ENCODE peak calls at places on chromosome 11, in seven cellular contexts. K is uterus, W is mucosa of descending colon, M is colonic mucosa, R is cardiac muscle cell, Y is fibroblast of pulmonary artery, F is tibial nerve. Q is an unnamed sample.

GRCh38 chr11:2804189-2804588 is 81.4 kb downstream of the CDKN1C start:
- DNase-seq in K (peak; percentile 7), W (no peak), M (peak; percentile 11), R (no peak), Y (no peak), F (no peak), Q (no peak)

GRCh38 chr11:17544181-17544622 is at the start of gene USH1C:
- DNase-seq in K (no peak), W (peak; percentile 87), M (peak; percentile 83), R (no peak), Y (no peak), F (no peak), Q (no peak)

GRCh38 chr11:44564198-44564597 is 1.3 kb upstream of the CD82 start:
- DNase-seq in K (peak; percentile 39), W (peak; percentile 76), M (peak; percentile 78), R (no peak), Y (no peak), F (no peak), Q (no peak)

GRCh38 chr11:64893194-64894069 is 15.0 kb upstream of the EHD1 start:
- DNase-seq in K (no peak), W (peak; percentile 93), M (peak; percentile 95), R (no peak), Y (no peak), F (no peak), Q (no peak)

GRCh38 chr11:1460994-1461805 is 25.4 kb downstream of the MOB2 start:
- DNase-seq in K (peak; percentile 68), W (no peak), M (peak; percentile 30), R (no peak), Y (no peak), F (no peak), Q (no peak)

GRCh38 chr11:33412231-33412630 is 155.1 kb downstream of the HIPK3 start:
- DNase-seq in K (no peak), W (no peak), M (no peak), R (no peak), Y (no peak), F (no peak), Q (no peak)

GRCh38 chr11:99015634-99016454 is 4.9 kb upstream of the CNTN5 start:
- DNase-seq in K (no peak), W (peak; percentile 22), M (no peak), R (peak; percentile 78), Y (peak; percentile 77), F (peak; percentile 34), Q (peak; percentile 78)

GRCh38 chr11:46265764-46266163 is 11.7 kb upstream of the CREB3L1 start:
- DNase-seq in K (no peak), W (peak; percentile 53), M (peak; percentile 58), R (no peak), Y (no peak), F (no peak), Q (no peak)

GRCh38 chr11:47399860-47400812 is 8.3 kb upstream of the SLC39A13 start:
- DNase-seq in K (peak; percentile 59), W (no peak), M (no peak), R (no peak), Y (no peak), F (no peak), Q (no peak)

GRCh38 chr11:117572129-117572528 is 224.9 kb downstream of the DSCAML1 start:
- DNase-seq in K (no peak), W (no peak), M (no peak), R (peak; percentile 2), Y (no peak), F (no peak), Q (no peak)

GRCh38 chr11:29641201-29641600 is 375.6 kb downstream of the KCNA4 start:
- DNase-seq in K (no peak), W (no peak), M (no peak), R (no peak), Y (peak; percentile 11), F (no peak), Q (no peak)

GRCh38 chr11:29527391-29527936 is 489.4 kb downstream of the KCNA4 start:
- DNase-seq in K (no peak), W (no peak), M (no peak), R (peak; percentile 95), Y (peak; percentile 99), F (no peak), Q (peak; percentile 94)

GRCh38 chr11:65620666-65621065 is 5.1 kb downstream of the PCNX3 start:
- DNase-seq in K (no peak), W (no peak), M (no peak), R (no peak), Y (no peak), F (no peak), Q (no peak)

GRCh38 chr11:32962016-32962415 is 53.7 kb upstream of the DEPDC7 start:
- DNase-seq in K (no peak), W (no peak), M (no peak), R (peak; percentile 54), Y (peak; percentile 18), F (no peak), Q (peak; percentile 63)

GRCh38 chr11:11843642-11844041 is 1.9 kb downstream of the USP47 start:
- DNase-seq in K (no peak), W (no peak), M (no peak), R (no peak), Y (no peak), F (no peak), Q (no peak)

GRCh38 chr11:11843233-11843632 is 1.5 kb downstream of the USP47 start:
- DNase-seq in K (no peak), W (peak; percentile 6), M (no peak), R (peak; percentile 68), Y (peak; percentile 85), F (peak; percentile 24), Q (peak; percentile 90)

GRCh38 chr11:11842426-11843008 is 745 bp downstream of the USP47 start:
- DNase-seq in K (no peak), W (peak; percentile 77), M (peak; percentile 80), R (peak; percentile 86), Y (peak; percentile 89), F (peak; percentile 56), Q (peak; percentile 91)

GRCh38 chr11:11841121-11841604 is 609 bp upstream of the USP47 start:
- DNase-seq in K (peak; percentile 49), W (peak; percentile 71), M (peak; percentile 69), R (no peak), Y (peak; percentile 24), F (peak; percentile 27), Q (peak; percentile 58)

DNA sequence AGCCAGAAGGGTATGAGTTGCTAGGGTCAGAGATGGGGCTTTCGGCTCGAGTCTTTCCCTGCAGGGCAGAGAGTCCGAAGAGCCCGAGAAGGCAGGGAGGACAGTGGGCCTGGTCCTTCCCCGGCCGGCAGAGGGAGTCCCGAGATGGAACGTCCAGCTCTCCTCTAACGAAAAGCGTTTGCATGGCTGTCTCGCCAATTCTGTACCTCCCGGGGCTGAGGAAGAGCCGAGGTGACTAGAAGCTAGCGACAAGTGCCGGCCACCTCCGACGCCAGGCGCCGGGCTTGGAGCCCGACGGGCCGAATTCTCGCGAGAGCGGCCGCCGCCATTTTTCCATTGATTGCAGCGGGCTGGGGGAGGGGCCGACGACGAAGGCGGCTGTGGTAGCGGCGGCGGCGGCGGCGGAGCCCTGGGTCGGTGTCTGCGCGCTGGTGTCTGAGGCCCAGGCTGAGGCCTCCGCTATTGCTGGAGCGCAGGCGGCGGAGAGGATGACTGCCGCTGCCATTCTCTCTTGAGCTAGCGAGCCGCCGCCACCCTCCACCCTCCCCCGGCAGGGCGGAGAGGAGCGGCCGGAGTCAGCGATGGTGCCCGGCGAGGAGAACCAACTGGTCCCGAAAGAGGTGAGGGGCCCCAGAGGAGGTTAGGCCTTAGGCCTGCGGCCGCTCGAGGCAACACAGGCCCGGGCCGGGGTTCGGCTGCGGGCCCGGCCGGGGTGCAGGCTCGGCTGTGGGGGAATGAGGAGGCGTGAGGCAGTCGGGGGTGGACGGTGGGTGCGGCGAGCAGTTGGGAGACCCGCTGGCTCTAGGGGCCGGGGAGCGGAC is at the start of gene USP47:
- DNase-seq in K (peak; percentile 90), W (peak; percentile 95), M (peak; percentile 92), R (peak; percentile 88), Y (peak; percentile 81), F (peak; percentile 92), Q (peak; percentile 80)
- TF ChIP-seq CTCF in K (peak; percentile 80), W (peak; percentile 24), M (peak; percentile 70), R (peak; percentile 68), Y (peak; percentile 64), F (peak; percentile 34), Q (peak; percentile 80)

DNA sequence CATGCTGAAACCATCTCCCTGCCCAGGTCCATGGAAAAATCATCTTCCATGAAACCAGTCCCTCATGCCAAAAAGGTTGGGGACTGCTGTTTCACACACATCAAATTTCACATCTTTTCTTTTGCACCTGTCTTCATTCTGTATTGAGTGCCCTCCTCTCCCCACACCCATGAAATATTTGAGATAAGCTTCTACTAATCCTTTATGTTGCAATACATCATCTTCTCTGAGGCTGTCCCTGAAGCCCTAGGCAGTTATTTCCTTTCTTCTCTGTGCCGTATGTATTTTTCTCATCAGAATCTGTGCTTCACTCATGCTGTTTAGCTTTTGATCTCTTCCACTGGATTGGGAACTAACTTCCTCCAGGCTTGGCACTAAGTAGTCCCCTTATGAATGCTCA is 40.0 kb upstream of the RRM1 start:
- DNase-seq in K (no peak), W (no peak), M (no peak), R (no peak), Y (no peak), F (no peak), Q (no peak)
- H3K4me3 ChIP-seq in K (no peak overlapping the region), W (no peak overlapping the region), M (no peak overlapping the region), R (no peak overlapping the region), Y (no peak overlapping the region), F (no peak overlapping the region), Q (no peak overlapping the region)

DNA sequence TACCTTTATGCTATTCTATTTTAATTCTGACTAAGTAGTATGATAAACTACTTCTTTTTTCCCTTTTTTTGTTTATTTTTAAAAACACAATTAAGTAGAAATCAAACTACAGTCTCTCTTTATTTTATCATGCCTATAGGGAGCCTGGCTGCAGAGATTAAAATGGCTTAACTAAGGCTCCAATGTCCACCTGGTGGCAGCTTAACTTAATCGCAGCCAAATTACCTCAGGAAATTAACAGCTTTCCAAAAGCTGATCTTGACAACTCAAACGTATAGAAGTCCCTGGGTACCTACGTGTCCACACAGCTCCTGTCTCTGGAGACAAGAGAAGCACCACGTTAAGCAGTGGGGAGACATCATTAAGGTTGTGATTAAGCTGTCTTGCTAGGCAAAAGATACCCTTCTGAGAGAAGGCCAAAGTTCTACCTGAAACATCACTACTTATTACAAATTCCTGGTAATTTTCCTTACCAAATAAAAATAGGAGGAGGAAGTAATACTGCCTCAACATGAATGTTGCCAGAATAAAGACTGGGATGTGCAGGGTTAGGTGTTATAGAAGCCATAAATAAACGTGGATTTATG is 63.2 kb upstream of the SNX19 start:
- DNase-seq in K (no peak), W (no peak), M (no peak), R (peak; percentile 58), Y (peak; percentile 61), F (no peak), Q (peak; percentile 75)
- TF ChIP-seq CTCF in K (no peak), W (no peak), M (peak; percentile 15), R (peak; percentile 65), Y (peak; percentile 63), F (no peak), Q (peak; percentile 77)

DNA sequence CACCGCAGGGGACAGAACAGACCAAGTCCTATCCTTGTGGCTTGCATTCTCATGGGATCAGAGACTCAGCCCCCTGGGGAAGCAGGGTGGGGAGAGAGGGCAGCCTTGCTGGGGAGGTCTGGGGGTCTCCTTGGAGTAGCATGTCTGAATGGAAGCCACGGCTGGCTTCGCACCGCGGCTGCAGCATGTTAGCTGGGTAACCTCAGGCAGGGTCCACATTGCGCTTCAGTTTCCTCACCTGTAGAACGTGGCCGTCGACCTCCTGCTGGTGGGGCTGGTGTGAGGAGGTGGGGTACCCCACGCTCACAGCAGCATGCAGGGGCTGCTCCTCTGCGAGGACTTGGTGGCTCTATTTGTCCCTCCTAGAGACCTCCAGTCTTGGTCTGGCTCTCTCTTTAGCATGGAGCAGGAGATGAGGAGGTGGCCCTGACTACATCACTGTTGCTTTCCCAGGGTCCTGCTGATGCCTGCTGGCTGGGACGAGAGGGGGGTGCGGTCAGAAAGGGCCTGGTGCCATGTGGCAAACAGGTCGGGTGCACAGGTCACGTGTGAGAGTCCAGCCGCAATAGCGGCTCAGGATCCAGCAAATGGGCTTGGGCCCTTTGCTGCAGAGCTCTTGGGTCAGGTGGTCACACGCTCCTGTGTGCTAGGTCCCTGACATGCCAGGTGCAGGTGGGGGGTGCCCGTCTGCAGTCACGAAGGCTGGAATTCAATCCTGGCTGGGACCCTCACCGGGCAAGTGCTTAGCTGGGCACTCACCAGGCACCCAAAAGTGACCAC is 35.4 kb upstream of the SMIM38 start:
- DNase-seq in K (no peak), W (no peak), M (no peak), R (no peak), Y (no peak), F (no peak), Q (no peak)
- H3K4me3 ChIP-seq in K (no peak overlapping the region), W (no peak overlapping the region), M (no peak overlapping the region), R (no peak overlapping the region), Y (no peak overlapping the region), F (no peak overlapping the region), Q (no peak overlapping the region)

Q was measured in choroid plexus epithelial cell.